ENCODE peak calls at places on chromosomes 12 and 14, in four cellular contexts. One of them, this sample, is unnamed.

GRCh38 chr12:108856428-108857157 is 790 bp downstream of the SSH1 start:
- DNase-seq in body of pancreas: peak; percentile 76
- DNase-seq in suprapubic skin: peak; percentile 86
- DNase-seq in HCT116: no peak
- DNase-seq in this sample: peak; percentile 54

GRCh38 chr12:30795660-30796507 is 41.1 kb upstream of the CAPRIN2 start:
- DNase-seq in suprapubic skin: peak; percentile 70
- DNase-seq in body of pancreas: peak; percentile 53
- DNase-seq in HCT116: peak; percentile 64
- DNase-seq in this sample: no peak

GRCh38 chr12:120846721-120847120 is 57.4 kb downstream of the SPPL3 start:
- DNase-seq in HCT116: no peak
- DNase-seq in body of pancreas: no peak
- DNase-seq in suprapubic skin: no peak
- DNase-seq in this sample: no peak

GRCh38 chr12:77606348-77606747 is 224.3 kb upstream of the NAV3 start:
- DNase-seq in suprapubic skin: no peak
- DNase-seq in HCT116: no peak
- DNase-seq in body of pancreas: no peak
- DNase-seq in this sample: no peak

GRCh38 chr14:77268989-77269595 is 1.9 kb downstream of the NGB start:
- DNase-seq in HCT116: no peak
- DNase-seq in body of pancreas: peak; percentile 37
- DNase-seq in suprapubic skin: no peak
- DNase-seq in this sample: no peak

GRCh38 chr12:130601327-130601726 is 114.8 kb downstream of the RIMBP2 start:
- DNase-seq in suprapubic skin: no peak
- DNase-seq in HCT116: no peak
- DNase-seq in body of pancreas: no peak
- DNase-seq in this sample: no peak

GRCh38 chr12:5581616-5582367 is 149.9 kb downstream of the NTF3 start:
- DNase-seq in suprapubic skin: no peak
- DNase-seq in HCT116: no peak
- DNase-seq in body of pancreas: no peak
- DNase-seq in this sample: no peak

GRCh38 chr14:93150227-93151206 is 34.2 kb downstream of the MOAP1 start:
- DNase-seq in suprapubic skin: no peak
- DNase-seq in HCT116: no peak
- DNase-seq in body of pancreas: peak; percentile 71
- DNase-seq in this sample: peak; percentile 17

GRCh38 chr12:10607885-10608458 is 5.4 kb downstream of the MAGOHB start:
- DNase-seq in suprapubic skin: no peak
- DNase-seq in body of pancreas: no peak
- DNase-seq in HCT116: no peak
- DNase-seq in this sample: no peak

GRCh38 chr12:18261273-18261672 is at the start of gene PIK3C2G:
- DNase-seq in HCT116: no peak
- DNase-seq in body of pancreas: no peak
- DNase-seq in suprapubic skin: no peak
- DNase-seq in this sample: no peak

GRCh38 chr12:115847398-115847797 is 430.1 kb downstream of the MED13L start:
- DNase-seq in HCT116: no peak
- DNase-seq in suprapubic skin: no peak
- DNase-seq in body of pancreas: no peak
- DNase-seq in this sample: no peak

GRCh38 chr12:132284071-132284492 is 45.3 kb downstream of the GALNT9 start:
- DNase-seq in HCT116: no peak
- DNase-seq in body of pancreas: no peak
- DNase-seq in suprapubic skin: no peak
- DNase-seq in this sample: no peak

GRCh38 chr12:998020-998874 is 7.2 kb downstream of the ERC1 start:
- DNase-seq in body of pancreas: no peak
- DNase-seq in suprapubic skin: no peak
- DNase-seq in HCT116: no peak
- DNase-seq in this sample: no peak

GRCh38 chr12:2009623-2010022 is 5.4 kb upstream of the DCP1B start:
- DNase-seq in suprapubic skin: no peak
- DNase-seq in body of pancreas: no peak
- DNase-seq in HCT116: no peak
- DNase-seq in this sample: no peak

GRCh38 chr14:20412876-20413784 is at the start of gene TEP1:
- DNase-seq in suprapubic skin: peak; percentile 94
- DNase-seq in body of pancreas: peak; percentile 90
- DNase-seq in HCT116: peak; percentile 58
- DNase-seq in this sample: peak; percentile 81

GRCh38 chr12:113261847-113262470 is 40.7 kb downstream of the TPCN1 start:
- DNase-seq in suprapubic skin: peak; percentile 22
- DNase-seq in HCT116: no peak
- DNase-seq in body of pancreas: no peak
- DNase-seq in this sample: no peak

GRCh38 chr14:58073516-58073915 is 78.5 kb downstream of the ARMH4 start:
- DNase-seq in HCT116: no peak
- DNase-seq in suprapubic skin: no peak
- DNase-seq in body of pancreas: no peak
- DNase-seq in this sample: no peak

GRCh38 chr12:30955214-30955613 is 28.7 kb downstream of the TSPAN11 start:
- DNase-seq in HCT116: no peak
- DNase-seq in body of pancreas: no peak
- DNase-seq in suprapubic skin: no peak
- DNase-seq in this sample: no peak

GRCh38 chr12:59115526-59115925 is 195.2 kb upstream of the LRIG3 start:
- DNase-seq in body of pancreas: no peak
- DNase-seq in suprapubic skin: no peak
- DNase-seq in HCT116: no peak
- DNase-seq in this sample: no peak

GRCh38 chr12:67630373-67631088 is 18.0 kb upstream of the DYRK2 start:
- DNase-seq in HCT116: no peak
- DNase-seq in suprapubic skin: no peak
- DNase-seq in body of pancreas: peak; percentile 19
- DNase-seq in this sample: no peak

GRCh38 chr14:97301931-97302559 is 504.9 kb downstream of the VRK1 start:
- DNase-seq in suprapubic skin: no peak
- DNase-seq in HCT116: no peak
- DNase-seq in body of pancreas: no peak
- DNase-seq in this sample: no peak

GRCh38 chr12:107093547-107094448 is at the start of gene CRY1:
- DNase-seq in body of pancreas: peak; percentile 96
- DNase-seq in HCT116: peak; percentile 92
- DNase-seq in suprapubic skin: peak; percentile 97
- DNase-seq in this sample: peak; percentile 94

GRCh38 chr12:127355061-127355820 is 911.7 kb upstream of the TMEM132C start:
- DNase-seq in suprapubic skin: no peak
- DNase-seq in HCT116: no peak
- DNase-seq in body of pancreas: no peak
- DNase-seq in this sample: no peak

GRCh38 chr12:51752490-51752889 is 96.0 kb downstream of the FIGNL2 start:
- DNase-seq in suprapubic skin: peak; percentile 71
- DNase-seq in body of pancreas: peak; percentile 79
- DNase-seq in HCT116: no peak
- DNase-seq in this sample: peak; percentile 48

GRCh38 chr14:58280954-58281787 is 17.2 kb upstream of the ARID4A start:
- DNase-seq in body of pancreas: peak; percentile 31
- DNase-seq in HCT116: no peak
- DNase-seq in suprapubic skin: no peak
- DNase-seq in this sample: peak; percentile 46

GRCh38 chr14:103879570-103880333 is 32.4 kb upstream of the PPP1R13B start:
- DNase-seq in body of pancreas: peak; percentile 97
- DNase-seq in HCT116: no peak
- DNase-seq in suprapubic skin: peak; percentile 64
- DNase-seq in this sample: no peak

GRCh38 chr12:122850048-122850445 is 14.8 kb downstream of the HIP1R start:
- DNase-seq in HCT116: no peak
- DNase-seq in suprapubic skin: no peak
- DNase-seq in body of pancreas: no peak
- DNase-seq in this sample: no peak

GRCh38 chr12:110776410-110776809 is 33.7 kb upstream of the PPP1CC start:
- DNase-seq in body of pancreas: no peak
- DNase-seq in suprapubic skin: no peak
- DNase-seq in HCT116: no peak
- DNase-seq in this sample: no peak

GRCh38 chr12:3293446-3294161 is 197.4 kb upstream of the PRMT8 start:
- DNase-seq in suprapubic skin: no peak
- DNase-seq in body of pancreas: no peak
- DNase-seq in HCT116: no peak
- DNase-seq in this sample: no peak

GRCh38 chr14:47763188-47763854 is 87.9 kb upstream of the MDGA2 start:
- DNase-seq in body of pancreas: no peak
- DNase-seq in HCT116: no peak
- DNase-seq in suprapubic skin: no peak
- DNase-seq in this sample: no peak

GRCh38 chr12:13100610-13100881 is 2.9 kb downstream of the GSG1 start:
- DNase-seq in HCT116: no peak
- DNase-seq in suprapubic skin: no peak
- DNase-seq in body of pancreas: no peak
- DNase-seq in this sample: no peak
- TF ChIP-seq POLR2A in HCT116: no peak
- TF ChIP-seq POLR2A in suprapubic skin: no peak
- TF ChIP-seq POLR2A in body of pancreas: no peak
- TF ChIP-seq POLR2A in this sample: no peak

DNA sequence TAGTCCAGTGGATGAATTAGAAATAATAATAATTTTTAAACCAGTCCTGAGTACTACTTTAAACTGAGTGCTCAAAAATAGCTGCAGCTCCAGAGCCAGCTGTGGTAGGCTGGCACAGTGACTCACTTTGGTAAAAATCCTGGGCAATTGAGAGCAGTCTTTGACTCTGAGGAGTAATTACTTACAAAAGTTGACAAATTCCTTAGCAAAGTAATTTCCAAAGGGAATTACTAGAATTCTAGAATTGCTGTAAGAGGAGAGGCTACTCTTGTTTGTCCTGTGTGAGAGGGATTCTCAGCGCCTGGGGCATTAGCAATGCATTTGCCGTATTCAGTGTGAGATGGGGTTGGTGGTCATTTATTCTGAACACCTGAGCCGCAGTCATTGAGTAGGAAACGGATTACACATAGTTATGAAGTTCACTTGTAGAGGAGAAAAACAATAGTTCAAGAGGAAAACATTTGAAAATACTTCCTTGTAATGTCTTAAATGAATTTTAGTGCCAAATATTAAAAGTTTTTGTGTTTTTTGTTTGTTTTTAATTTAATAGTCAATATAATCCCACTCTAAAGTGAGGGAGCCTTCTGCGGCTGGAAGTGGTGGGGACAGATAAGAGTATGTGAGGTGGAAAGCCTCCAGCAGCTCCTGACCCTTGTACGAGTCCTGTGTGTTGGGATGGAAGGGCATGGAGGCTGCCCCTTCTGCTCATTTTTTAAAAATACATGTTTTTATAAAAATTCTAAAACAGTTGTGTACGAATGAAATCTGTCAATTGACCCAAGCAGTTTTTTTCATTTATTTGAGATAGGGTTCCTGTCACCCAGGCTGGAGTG is 41.9 kb downstream of the EID3 start:
- DNase-seq in HCT116: no peak
- DNase-seq in body of pancreas: no peak
- DNase-seq in suprapubic skin: no peak
- DNase-seq in this sample: no peak
- TF ChIP-seq POLR2A in HCT116: no peak
- TF ChIP-seq POLR2A in body of pancreas: no peak
- TF ChIP-seq POLR2A in suprapubic skin: no peak
- TF ChIP-seq POLR2A in this sample: no peak

GRCh38 chr14:73458219-73458976 is at the start of gene NUMB:
- DNase-seq in HCT116: peak; percentile 100
- DNase-seq in suprapubic skin: peak; percentile 99
- DNase-seq in body of pancreas: peak; percentile 98
- DNase-seq in this sample: peak; percentile 98
- TF ChIP-seq POLR2A in HCT116: peak; percentile 85
- TF ChIP-seq POLR2A in suprapubic skin: peak; percentile 64
- TF ChIP-seq POLR2A in body of pancreas: peak; percentile 86
- TF ChIP-seq POLR2A in this sample: peak; percentile 82

DNA sequence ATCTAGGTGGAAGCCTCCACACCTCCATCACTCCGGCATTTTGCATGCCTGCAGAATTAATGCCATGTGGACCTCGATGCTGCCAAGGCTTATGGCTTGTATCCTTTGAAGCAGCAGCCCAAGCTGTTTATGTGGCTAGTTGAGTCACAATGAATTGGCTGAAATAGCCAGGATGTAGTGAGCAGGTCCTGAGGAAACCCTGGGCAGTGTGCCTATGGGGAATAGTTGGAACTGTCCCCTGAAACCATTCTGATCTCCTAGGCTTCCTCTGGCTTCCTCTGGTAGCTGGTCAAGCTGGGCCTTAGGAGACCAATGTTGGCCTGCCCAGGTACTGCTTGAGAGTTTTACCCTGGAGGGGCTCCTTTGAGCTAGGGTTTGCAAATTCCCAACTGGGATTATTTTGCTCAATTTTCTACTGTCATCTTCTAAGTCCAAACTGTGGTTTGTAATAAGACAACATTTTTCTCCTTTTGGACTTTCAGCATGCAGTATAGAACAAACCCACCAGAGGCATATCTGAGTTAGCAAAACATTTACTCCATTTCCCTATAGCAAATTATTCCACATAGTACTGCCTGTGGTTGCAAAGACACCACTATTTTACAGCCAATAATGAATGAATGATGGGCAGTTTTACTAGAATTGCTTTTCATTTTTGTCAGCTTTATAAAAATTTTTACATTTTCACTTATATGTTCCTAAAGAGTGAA is 85.1 kb upstream of the AMIGO2 start:
- DNase-seq in suprapubic skin: no peak
- DNase-seq in HCT116: no peak
- DNase-seq in body of pancreas: peak; percentile 25
- DNase-seq in this sample: no peak
- TF ChIP-seq POLR2A in suprapubic skin: no peak
- TF ChIP-seq POLR2A in HCT116: no peak
- TF ChIP-seq POLR2A in body of pancreas: no peak
- TF ChIP-seq POLR2A in this sample: no peak

DNA sequence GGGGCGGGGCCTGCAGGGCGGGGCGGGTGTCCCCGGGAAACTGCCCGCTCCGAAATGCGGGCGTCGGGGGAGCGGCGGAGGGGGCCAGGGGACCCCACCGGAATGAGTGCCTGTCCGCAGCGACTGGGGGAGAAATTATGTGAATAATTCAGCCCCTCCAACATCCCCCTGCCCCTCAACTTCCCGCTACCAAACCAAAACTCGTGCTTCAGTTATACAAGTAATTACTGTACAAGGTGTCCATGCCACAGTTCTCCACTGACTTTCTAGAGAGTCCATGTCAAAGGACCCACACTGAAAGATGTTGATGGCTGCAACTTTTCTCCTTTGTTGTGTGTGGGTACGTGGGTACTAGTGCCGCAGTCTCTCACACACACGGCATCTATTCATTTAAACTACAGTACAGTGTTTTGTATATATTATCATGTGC is 407 bp upstream of the CDK17 start:
- DNase-seq in body of pancreas: no peak
- DNase-seq in suprapubic skin: no peak
- DNase-seq in HCT116: no peak
- DNase-seq in this sample: no peak
- TF ChIP-seq POLR2A in body of pancreas: no peak
- TF ChIP-seq POLR2A in suprapubic skin: no peak
- TF ChIP-seq POLR2A in HCT116: no peak
- TF ChIP-seq POLR2A in this sample: no peak

GRCh38 chr12:53006810-53007742 is 820 bp downstream of the EIF4B start:
- DNase-seq in body of pancreas: peak; percentile 78
- DNase-seq in suprapubic skin: peak; percentile 87
- DNase-seq in HCT116: peak; percentile 34
- DNase-seq in this sample: peak; percentile 50
- TF ChIP-seq POLR2A in body of pancreas: no peak
- TF ChIP-seq POLR2A in suprapubic skin: no peak
- TF ChIP-seq POLR2A in HCT116: no peak
- TF ChIP-seq POLR2A in this sample: no peak

GRCh38 chr14:89442280-89442679 is 25.2 kb upstream of the FOXN3 start:
- DNase-seq in HCT116: no peak
- DNase-seq in body of pancreas: no peak
- DNase-seq in suprapubic skin: no peak
- DNase-seq in this sample: no peak
- TF ChIP-seq POLR2A in HCT116: no peak
- TF ChIP-seq POLR2A in body of pancreas: no peak
- TF ChIP-seq POLR2A in suprapubic skin: no peak
- TF ChIP-seq POLR2A in this sample: no peak